ENCODE peak calls at places on chromosomes 3 and 15, in ten cellular contexts. J is K562, O is SK-N-SH, X is suprapubic skin, M is transverse colon, Z is H1, E is GM12878, L is sigmoid colon, D is upper lobe of left lung, H is esophagus muscularis mucosa. Y is an unnamed sample.

GRCh38 chr15:92586383-92586910 is 69.1 kb downstream of the FAM174B start:
- DNase-seq in J (no peak), O (no peak), X (no peak), M (no peak), Z (no peak), E (no peak), L (no peak), D (peak; percentile 6), H (no peak), Y (no peak)

GRCh38 chr3:29279830-29280229 is 1.0 kb upstream of the RBMS3 start:
- DNase-seq in J (no peak), O (peak; percentile 21), X (no peak), M (no peak), Z (no peak), E (no peak), L (no peak), D (no peak), H (no peak), Y (no peak)

GRCh38 chr3:183254816-183255730 is 2.0 kb downstream of the B3GNT5 start:
- DNase-seq in J (peak; percentile 91), O (no peak), X (no peak), M (no peak), Z (no peak), E (no peak), L (peak; percentile 46), D (no peak), H (no peak), Y (peak; percentile 52)

GRCh38 chr3:133595341-133595740 is 21.9 kb downstream of the CDV3 start:
- DNase-seq in J (no peak), O (no peak), X (no peak), M (no peak), Z (no peak), E (no peak), L (no peak), D (no peak), H (no peak), Y (no peak)

GRCh38 chr3:159913712-159914414 is 74.8 kb upstream of the IL12A start:
- DNase-seq in J (no peak), O (no peak), X (no peak), M (no peak), Z (no peak), E (no peak), L (no peak), D (no peak), H (peak; percentile 50), Y (no peak)

GRCh38 chr3:56157693-56158092 is 310.6 kb downstream of the ERC2 start:
- DNase-seq in J (no peak), O (no peak), X (no peak), M (no peak), Z (no peak), E (peak; percentile 1), L (no peak), D (no peak), H (no peak), Y (no peak)

GRCh38 chr3:44120721-44121582 is 120.7 kb upstream of the TOPAZ1 start:
- DNase-seq in J (no peak), O (no peak), X (no peak), M (no peak), Z (no peak), E (no peak), L (no peak), D (no peak), H (no peak), Y (no peak)

GRCh38 chr3:120172070-120172469 is 77.8 kb upstream of the GSK3B start:
- DNase-seq in J (no peak), O (no peak), X (no peak), M (no peak), Z (no peak), E (no peak), L (no peak), D (no peak), H (peak; percentile 75), Y (no peak)

GRCh38 chr3:14810070-14810732 is 8.6 kb upstream of the FGD5 start:
- DNase-seq in J (no peak), O (peak; percentile 80), X (no peak), M (no peak), Z (peak; percentile 72), E (no peak), L (no peak), D (peak; percentile 88), H (no peak), Y (no peak)

GRCh38 chr15:67077641-67078215 is 12.3 kb downstream of the SMAD3 start:
- DNase-seq in J (no peak), O (no peak), X (no peak), M (peak; percentile 77), Z (no peak), E (no peak), L (no peak), D (no peak), H (no peak), Y (no peak)

GRCh38 chr3:47283596-47284364 is 1.0 kb downstream of the KLHL18 start:
- DNase-seq in J (peak; percentile 62), O (peak; percentile 47), X (no peak), M (peak; percentile 20), Z (peak; percentile 60), E (no peak), L (peak; percentile 60), D (peak; percentile 66), H (no peak), Y (no peak)

GRCh38 chr15:77033729-77034619 is 36.9 kb downstream of the TSPAN3 start:
- DNase-seq in J (no peak), O (peak; percentile 22), X (peak; percentile 50), M (peak; percentile 8), Z (peak; percentile 46), E (no peak), L (peak; percentile 51), D (no peak), H (no peak), Y (peak; percentile 20)

GRCh38 chr15:41936649-41937567 is 35.4 kb downstream of the EHD4 start:
- DNase-seq in J (no peak), O (no peak), X (peak; percentile 75), M (peak; percentile 46), Z (no peak), E (no peak), L (no peak), D (no peak), H (no peak), Y (peak; percentile 48)

GRCh38 chr3:138935505-138935863 is 11.5 kb downstream of the FOXL2 start:
- DNase-seq in J (no peak), O (no peak), X (no peak), M (no peak), Z (no peak), E (no peak), L (no peak), D (no peak), H (no peak), Y (no peak)
- H3K4me3 ChIP-seq in J (peak overlapping the region; percentile 45), O (no peak overlapping the region), X (peak overlapping the region; percentile 39), M (no peak overlapping the region), Z (peak overlapping the region; percentile 44), E (no peak overlapping the region), L (no peak overlapping the region), D (no peak overlapping the region), H (no peak overlapping the region), Y (no peak overlapping the region)

DNA sequence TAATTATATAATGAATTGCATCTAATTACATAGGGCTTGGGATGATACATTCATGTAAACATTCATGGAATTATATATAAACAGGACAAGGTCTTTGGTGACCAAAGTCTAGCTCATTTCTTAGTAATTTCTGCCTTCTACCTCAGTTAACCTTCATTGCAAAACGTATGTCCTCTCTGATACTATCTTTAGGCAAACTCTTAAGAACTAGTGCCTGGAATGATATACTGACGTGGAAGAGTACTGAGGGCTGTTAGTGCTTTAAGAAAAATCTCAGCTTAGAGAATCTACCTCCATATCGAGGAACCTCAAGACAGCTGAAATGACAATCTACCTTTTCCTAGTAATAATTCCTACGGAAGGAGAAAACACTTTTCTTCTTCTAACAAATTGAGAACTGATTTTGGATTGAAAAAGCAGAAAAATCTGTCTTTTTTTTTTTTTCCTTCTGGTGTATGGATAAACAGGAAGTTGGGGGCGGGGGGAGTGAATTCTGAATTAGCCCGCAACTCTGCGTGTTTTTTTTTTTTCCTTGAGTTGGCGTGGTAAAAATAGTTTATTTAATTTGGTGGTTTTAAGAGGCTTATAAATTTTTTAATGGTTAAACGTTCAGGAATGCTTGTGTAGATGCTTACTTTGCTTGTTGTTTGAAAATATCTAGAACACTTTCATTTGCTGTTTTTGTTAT is 43.2 kb downstream of the RARB start:
- DNase-seq in J (no peak), O (no peak), X (no peak), M (no peak), Z (no peak), E (no peak), L (no peak), D (no peak), H (no peak), Y (no peak)
- TF ChIP-seq POLR2AphosphoS5 in J (no peak), O (no peak), X (no peak), M (no peak), Z (no peak), E (no peak), L (no peak), D (no peak), H (no peak), Y (no peak)

GRCh38 chr15:43880406-43881184 is 53.8 kb downstream of the WDR76 start:
- DNase-seq in J (no peak), O (no peak), X (no peak), M (no peak), Z (no peak), E (no peak), L (no peak), D (no peak), H (no peak), Y (no peak)
- TF ChIP-seq EP300 in J (no peak), O (no peak), X (no peak), M (no peak), Z (no peak), E (no peak), L (no peak), D (no peak), H (no peak), Y (no peak)

GRCh38 chr3:181265750-181266333 is 276.3 kb upstream of the DNAJC19 start:
- DNase-seq in J (no peak), O (no peak), X (no peak), M (no peak), Z (no peak), E (no peak), L (no peak), D (no peak), H (no peak), Y (no peak)
- H3K4me3 ChIP-seq in J (no peak overlapping the region), O (peak overlapping the region; percentile 28), X (no peak overlapping the region), M (no peak overlapping the region), Z (no peak overlapping the region), E (peak overlapping the region; percentile 40), L (no peak overlapping the region), D (peak overlapping the region; percentile 12), H (no peak overlapping the region), Y (no peak overlapping the region)

Y was measured in stomach.